ENCODE peak calls at places on chromosomes 11 and 22, in four cellular contexts. P is coronary artery, D is foreskin fibroblast, K is HFFc6. S is an unnamed sample.

GRCh38 chr11:25449100-25449499 is 882.8 kb upstream of the ANO3 start:
- DNase-seq in P (no peak), D (no peak), K (no peak), S (no peak)

GRCh38 chr11:125939081-125939521 is 6.7 kb upstream of the VSIG10L2 start:
- DNase-seq in P (peak; percentile 67), D (no peak), K (no peak), S (no peak)

GRCh38 chr22:20933910-20934309 is 16.7 kb downstream of the CRKL start:
- DNase-seq in P (no peak), D (no peak), K (no peak), S (no peak)

GRCh38 chr11:45724145-45724544 is 58.7 kb upstream of the CHST1 start:
- DNase-seq in P (no peak), D (no peak), K (no peak), S (no peak)

GRCh38 chr11:74988541-74989268 is at the start of gene NEU3:
- DNase-seq in P (peak; percentile 83), D (peak; percentile 60), K (peak; percentile 67), S (peak; percentile 69)

GRCh38 chr11:44940424-44940823 is 10.3 kb downstream of the TP53I11 start:
- DNase-seq in P (no peak), D (no peak), K (no peak), S (no peak)

GRCh38 chr22:39723899-39724351 is 153.4 kb downstream of the CACNA1I start:
- DNase-seq in P (peak; percentile 58), D (peak; percentile 2), K (no peak), S (no peak)

GRCh38 chr11:134261626-134262488 is 8.5 kb downstream of the ACAD8 start:
- DNase-seq in P (no peak), D (no peak), K (peak; percentile 23), S (no peak)

GRCh38 chr11:121328967-121329653 is 36.5 kb downstream of the SC5D start:
- DNase-seq in P (no peak), D (no peak), K (no peak), S (no peak)

GRCh38 chr11:125425601-125426000 is 70.5 kb downstream of the FEZ1 start:
- DNase-seq in P (no peak), D (no peak), K (no peak), S (no peak)

GRCh38 chr11:129374993-129375721 is 491 bp upstream of the BARX2 start:
- DNase-seq in P (no peak), D (no peak), K (no peak), S (no peak)

GRCh38 chr11:92070026-92070889 is 154.4 kb upstream of the FAT3 start:
- DNase-seq in P (no peak), D (no peak), K (peak; percentile 1), S (no peak)

GRCh38 chr11:112652786-112653390 is 308.3 kb upstream of the NCAM1 start:
- DNase-seq in P (no peak), D (peak; percentile 49), K (peak; percentile 20), S (no peak)

GRCh38 chr11:41286751-41287150 is 172.7 kb downstream of the LRRC4C start:
- DNase-seq in P (no peak), D (no peak), K (no peak), S (no peak)
- TF ChIP-seq CTCF in P (no peak), D (no peak), K (no peak), S (no peak)

DNA sequence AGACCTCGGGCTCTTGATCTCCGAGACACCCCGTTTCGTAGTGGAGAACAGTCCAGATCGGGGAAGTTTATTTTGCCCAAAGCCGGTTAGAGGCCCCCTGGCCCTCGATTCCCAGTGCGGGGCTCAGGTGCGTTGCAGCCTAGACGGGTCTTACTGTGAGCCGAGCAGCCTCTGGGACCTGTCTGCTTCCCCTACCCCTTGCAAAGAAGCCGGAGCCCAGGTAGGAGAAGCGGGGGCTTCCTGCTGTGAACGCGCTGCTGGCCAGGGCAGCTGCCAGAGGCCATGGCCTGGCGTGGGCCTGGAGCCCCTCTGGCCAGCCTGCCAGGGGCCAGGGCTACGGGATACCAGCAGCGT is 619 bp downstream of the TSPO start:
- DNase-seq in P (no peak), D (no peak), K (no peak), S (no peak)
- TF ChIP-seq CTCF in P (no peak), D (no peak), K (no peak), S (no peak)

DNA sequence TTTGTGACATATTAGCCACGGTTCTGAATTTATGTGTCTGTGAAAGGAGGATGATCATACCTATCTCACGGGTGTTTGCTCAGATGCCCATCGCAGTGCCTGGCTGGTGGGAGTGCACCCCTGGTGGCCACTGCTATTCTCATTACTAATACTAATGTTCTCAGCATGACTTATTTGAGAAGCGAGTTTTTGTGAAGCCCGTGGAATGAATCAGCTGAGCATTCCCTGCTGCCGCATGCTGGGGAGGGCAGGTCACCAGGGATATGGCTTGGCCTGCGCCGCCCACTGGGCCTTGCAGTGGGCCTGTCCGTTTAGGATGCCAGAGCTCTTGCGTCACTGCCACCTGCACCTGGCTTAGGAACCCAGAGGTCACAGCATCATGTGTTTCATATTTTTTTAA is 16.8 kb downstream of the CTTN start:
- DNase-seq in P (no peak), D (peak; percentile 91), K (peak; percentile 94), S (no peak)
- TF ChIP-seq CTCF in P (no peak), D (peak; percentile 65), K (peak; percentile 86), S (no peak)

DNA sequence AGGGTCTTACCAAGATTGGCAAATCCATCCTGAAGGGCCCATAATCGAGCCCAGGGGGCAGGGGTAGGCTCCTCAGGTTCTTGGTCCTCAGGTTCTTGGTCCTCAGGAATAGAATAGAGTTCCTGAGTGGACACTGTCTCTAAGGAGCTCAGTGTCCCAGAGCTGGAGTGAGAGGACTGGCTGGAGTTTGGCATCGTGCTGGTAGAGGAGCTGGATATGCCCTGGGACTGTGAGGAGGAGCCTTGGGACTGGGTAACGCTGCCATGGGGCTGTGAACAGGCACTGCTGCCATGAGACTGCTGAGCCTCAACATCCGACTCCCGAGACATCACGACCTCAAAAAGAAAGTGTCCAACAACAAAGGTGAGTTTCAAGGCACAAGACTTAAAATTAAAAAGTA is 7.2 kb downstream of the CHEK2 start:
- DNase-seq in P (no peak), D (no peak), K (no peak), S (no peak)
- TF ChIP-seq CTCF in P (no peak), D (no peak), K (no peak), S (no peak)

GRCh38 chr22:50242406-50242949 is 2.3 kb downstream of the TUBGCP6 start:
- DNase-seq in P (no peak), D (no peak), K (no peak), S (no peak)

GRCh38 chr22:50243704-50244419 is 961 bp downstream of the TUBGCP6 start:
- DNase-seq in P (no peak), D (no peak), K (no peak), S (no peak)

GRCh38 chr22:50246242-50247175 is 1.7 kb upstream of the TUBGCP6 start:
- DNase-seq in P (no peak), D (no peak), K (no peak), S (no peak)

GRCh38 chr22:50245214-50246072 is 620 bp upstream of the TUBGCP6 start:
- DNase-seq in P (no peak), D (no peak), K (no peak), S (no peak)

DNA sequence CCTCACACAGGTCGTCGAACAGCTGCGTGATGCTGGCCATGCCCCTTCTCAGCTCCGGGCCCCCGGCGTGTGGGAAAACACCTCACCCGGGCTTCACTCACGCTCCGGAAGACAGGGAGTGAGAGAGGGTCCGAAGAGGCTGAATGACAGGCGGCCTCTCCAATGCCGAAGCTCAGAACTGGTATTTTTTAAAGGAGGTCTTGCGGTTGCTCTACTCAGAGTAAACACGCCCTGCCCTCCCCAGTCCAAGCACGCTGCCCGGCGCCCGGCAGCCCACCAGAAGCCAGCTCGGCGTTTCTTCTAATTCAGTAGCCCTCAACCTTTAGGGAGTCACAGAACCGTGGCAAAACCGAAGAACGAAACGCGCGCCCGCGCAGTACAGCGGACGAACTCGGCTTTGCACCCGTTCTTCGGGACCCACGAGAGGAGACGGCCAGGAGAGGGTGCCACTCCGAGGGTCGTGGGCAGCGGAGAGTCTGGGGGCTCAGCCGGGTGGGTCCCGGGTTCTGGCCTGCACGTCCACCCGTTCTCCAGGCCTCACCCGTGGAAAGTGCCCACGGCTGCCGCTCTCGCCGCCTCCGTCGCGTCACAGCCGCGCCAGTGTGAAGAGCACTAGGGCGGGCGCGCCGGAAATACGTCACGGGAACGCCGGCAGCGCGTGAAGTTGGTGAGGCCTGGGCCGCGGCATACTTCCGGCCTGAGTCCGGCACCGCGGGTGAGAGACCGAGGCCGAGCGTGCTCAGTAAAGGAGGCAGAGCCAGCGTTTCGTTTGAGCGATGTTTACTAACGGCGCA is at the start of gene TUBGCP6:
- DNase-seq in P (peak; percentile 95), D (peak; percentile 92), K (peak; percentile 86), S (peak; percentile 96)
- TF ChIP-seq CTCF in P (no peak), D (no peak), K (peak; percentile 63), S (no peak)

DNA sequence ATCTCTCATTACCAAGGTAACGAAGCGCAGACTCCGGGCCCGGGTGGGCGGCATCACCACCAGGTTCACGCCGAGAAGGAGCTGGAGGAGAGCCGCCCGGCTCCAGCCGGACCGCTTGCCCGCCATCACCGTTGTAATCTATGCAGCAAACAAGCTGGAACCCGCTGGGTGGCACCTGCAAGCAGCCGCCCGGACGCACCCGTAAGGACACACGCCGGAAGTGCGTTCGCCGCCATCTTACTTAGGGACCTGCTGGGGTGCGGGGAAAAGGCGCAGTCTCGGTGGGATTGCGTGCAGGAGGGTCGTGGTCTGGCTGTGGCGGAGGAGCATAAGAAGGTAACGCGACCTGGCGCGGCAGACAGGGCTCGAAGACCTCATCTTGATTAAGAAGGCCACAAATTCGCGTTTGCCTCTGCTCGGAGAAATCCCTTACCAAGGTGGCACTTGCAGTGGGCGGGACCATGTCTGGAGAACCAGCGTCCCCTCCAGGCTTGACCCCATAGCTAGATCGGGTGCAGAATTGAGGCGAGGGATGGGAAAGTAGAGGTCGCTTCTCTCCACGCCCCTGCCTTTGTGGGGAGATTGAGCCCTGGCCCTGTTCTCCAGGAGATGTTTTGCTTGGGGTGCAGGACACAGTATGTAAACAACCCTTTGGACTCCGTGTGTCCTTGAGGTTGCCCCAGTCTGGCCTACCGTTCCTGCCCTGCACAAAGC is at the start of gene ACP2:
- DNase-seq in P (peak; percentile 92), D (peak; percentile 86), K (peak; percentile 83), S (peak; percentile 82)
- TF ChIP-seq CTCF in P (no peak), D (no peak), K (peak; percentile 23), S (no peak)

GRCh38 chr22:44371741-44372525 is 59.2 kb upstream of the SHISAL1 start:
- DNase-seq in P (peak; percentile 57), D (no peak), K (no peak), S (no peak)

GRCh38 chr22:44366372-44367310 is 53.9 kb upstream of the SHISAL1 start:
- DNase-seq in P (peak; percentile 72), D (no peak), K (no peak), S (no peak)

GRCh38 chr22:44369916-44370804 is 57.4 kb upstream of the SHISAL1 start:
- DNase-seq in P (peak; percentile 69), D (no peak), K (no peak), S (no peak)

GRCh38 chr22:44368611-44369010 is 55.9 kb upstream of the SHISAL1 start:
- DNase-seq in P (peak; percentile 59), D (no peak), K (no peak), S (no peak)

DNA sequence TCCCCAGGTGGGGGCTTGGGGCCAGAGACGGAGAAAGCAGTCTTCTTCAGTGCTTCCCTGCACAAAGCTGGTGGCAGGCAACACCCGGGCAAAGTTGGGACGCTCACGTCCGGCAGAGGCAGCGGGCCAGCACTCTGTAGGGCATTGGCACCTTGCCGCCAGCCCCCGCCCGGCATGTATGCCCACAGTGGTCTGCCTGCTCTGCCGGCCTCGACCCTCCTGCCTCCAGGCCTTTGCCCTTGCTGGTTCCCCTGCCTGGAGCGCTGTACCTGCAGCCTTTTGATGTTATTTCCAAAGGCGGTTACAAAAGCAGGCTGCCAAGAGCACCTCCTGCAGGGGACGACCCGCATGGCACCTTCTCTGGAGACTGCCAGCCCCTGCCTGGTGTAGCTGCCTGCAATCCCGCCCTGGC is 56.5 kb upstream of the SHISAL1 start:
- DNase-seq in P (peak; percentile 53), D (no peak), K (no peak), S (no peak)
- TF ChIP-seq CTCF in P (no peak), D (no peak), K (peak; percentile 42), S (no peak)

GRCh38 chr11:47233989-47234668 is 14.5 kb downstream of the ACP2 start:
- DNase-seq in P (no peak), D (peak; percentile 40), K (peak; percentile 90), S (no peak)
- TF ChIP-seq CTCF in P (no peak), D (peak; percentile 50), K (peak; percentile 59), S (no peak)

S was measured in activated B cell treated with CpG ODN at 0.5 μM for 24 hours.